ENCODE peak calls at places on chromosomes 11 and 22, in four cellular contexts. B is stomach; R is coronary artery; S is CD8-positive, alpha-beta memory T cell. Q is an unnamed sample.

GRCh38 chr22:47343611-47344010 is 581.2 kb downstream of the TBC1D22A start:
- DNase-seq in B (no peak), S (no peak), R (peak), Q (no peak)

GRCh38 chr11:55942785-55943392 is 6.7 kb upstream of the OR5I1 start:
- DNase-seq in S (no peak), R (no peak), B (no peak), Q (no peak)

GRCh38 chr22:37192741-37193140 is 4.7 kb upstream of the C1QTNF6 start:
- DNase-seq in R (no peak), S (no peak), B (no peak), Q (no peak)

GRCh38 chr22:41603873-41604332 is 14.3 kb upstream of the PMM1 start:
- DNase-seq in S (peak), R (no peak), B (no peak), Q (no peak)

GRCh38 chr11:134932761-134933160 is 520.7 kb upstream of the B3GAT1 start:
- DNase-seq in S (no peak), R (no peak), B (no peak), Q (no peak)

GRCh38 chr11:91871791-91872190 is 352.8 kb upstream of the FAT3 start:
- DNase-seq in R (no peak), S (no peak), B (no peak), Q (peak)

GRCh38 chr11:130358398-130358797 is 43.7 kb upstream of the ZBTB44 start:
- DNase-seq in R (no peak), S (no peak), B (no peak), Q (no peak)

GRCh38 chr11:128904303-128904871 is 13.2 kb downstream of the KCNJ5 start:
- DNase-seq in S (no peak), R (no peak), B (no peak), Q (no peak)

GRCh38 chr11:112392860-112393259 is 132.2 kb upstream of the PLET1 start:
- DNase-seq in R (no peak), B (no peak), S (no peak), Q (no peak)

GRCh38 chr11:2376751-2377451 is at the start of gene CD81:
- DNase-seq in S (peak), R (no peak), B (peak), Q (no peak)

GRCh38 chr22:32355760-32356159 is 1.9 kb upstream of the RFPL3 start:
- DNase-seq in B (no peak), R (no peak), S (no peak), Q (no peak)

GRCh38 chr11:3853935-3854659 is 1.4 kb upstream of the STIM1 start:
- DNase-seq in B (peak), S (peak), R (no peak), Q (no peak)

GRCh38 chr11:60762851-60763691 is 6.4 kb downstream of the MS4A15 start:
- DNase-seq in R (no peak), S (no peak), B (no peak), Q (no peak)

GRCh38 chr11:128409476-128409875 is 177.9 kb downstream of the ETS1 start:
- DNase-seq in R (no peak), S (no peak), B (no peak), Q (peak)

DNA sequence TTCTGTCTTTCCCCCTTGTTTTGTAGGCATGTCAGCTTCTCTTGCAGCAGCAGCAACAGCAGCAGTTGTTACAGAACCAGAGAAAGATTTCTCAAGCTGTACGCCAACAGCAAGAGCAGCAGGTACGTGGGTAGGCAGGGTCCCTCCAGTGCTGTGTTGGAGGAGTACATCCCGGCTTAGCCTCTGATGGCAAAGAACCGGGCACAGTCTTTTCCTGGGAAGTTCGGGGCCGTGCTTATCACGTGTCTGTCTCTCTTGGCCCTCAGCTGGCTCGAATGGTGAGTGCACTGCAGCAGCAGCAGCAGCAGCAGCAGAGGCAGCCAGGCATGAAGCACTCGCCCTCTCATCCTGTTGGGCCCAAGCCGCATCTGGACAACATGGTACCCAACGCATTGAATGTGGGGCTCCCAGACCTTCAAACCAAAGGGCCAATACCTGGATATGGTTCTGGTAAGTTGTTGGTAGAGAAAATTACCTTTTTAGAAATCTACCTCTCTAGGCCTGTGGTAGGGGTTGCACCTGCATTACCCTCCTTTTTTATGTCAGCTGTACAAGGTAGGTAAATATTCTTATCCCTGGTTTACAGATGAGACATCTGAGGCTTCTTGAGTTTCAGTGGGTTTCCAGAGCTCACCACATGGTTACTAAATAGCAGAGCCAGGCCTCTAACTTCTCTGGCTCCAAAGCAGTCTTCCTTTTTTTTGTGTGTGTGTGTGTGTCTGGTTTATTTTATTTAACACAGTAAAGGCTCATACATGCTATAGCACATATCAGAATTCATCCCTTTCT is 45.2 kb upstream of the ADSL start:
- DNase-seq in S (no peak), B (no peak), R (no peak), Q (no peak)
- H3K4me3 ChIP-seq in S (no peak), B (no peak), R (no peak), Q (no peak)

DNA sequence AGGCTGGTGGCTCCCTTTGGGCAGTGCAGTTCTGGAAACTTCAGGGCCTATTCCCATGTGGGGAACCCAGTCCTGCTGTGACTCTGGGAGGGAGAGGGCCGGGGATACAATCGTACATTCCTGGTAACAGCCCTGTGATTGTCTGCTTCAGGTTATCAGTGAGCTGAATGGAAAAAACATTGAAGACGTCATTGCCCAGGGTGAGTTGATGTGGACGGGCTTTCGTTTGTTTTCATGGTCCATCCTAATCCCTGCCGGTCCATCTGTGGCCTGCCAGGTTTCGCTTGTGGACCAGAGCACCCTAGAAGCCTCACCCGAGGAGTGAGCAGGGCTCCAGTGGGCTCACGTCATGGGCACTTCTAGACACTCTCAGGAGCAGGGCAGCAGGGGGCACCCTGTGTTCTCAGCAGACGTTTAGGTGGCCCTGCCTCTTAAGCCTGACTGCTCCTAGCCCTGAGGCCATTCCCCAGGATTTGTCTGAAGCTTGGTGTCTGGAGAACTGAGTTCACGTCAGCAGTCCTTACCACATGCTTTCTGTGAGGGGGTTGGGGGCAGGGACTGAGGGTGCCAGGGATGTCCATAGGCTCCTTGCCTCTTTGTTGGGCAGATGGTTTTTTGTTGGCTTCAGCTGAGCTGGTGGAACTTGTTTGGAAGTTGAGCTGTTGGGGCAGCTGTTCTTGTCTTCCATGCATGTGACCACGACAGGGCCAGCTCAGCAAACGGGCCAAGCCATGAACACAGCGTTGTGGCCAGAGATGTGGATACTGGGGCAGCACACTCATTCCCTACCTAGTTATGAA is 1.9 kb downstream of the RPLP2 start:
- DNase-seq in R (no peak), S (no peak), B (no peak), Q (no peak)
- H3K4me3 ChIP-seq in R (peak), S (no peak), B (peak), Q (peak)

GRCh38 chr11:118622376-118623290 is 15.2 kb downstream of the PHLDB1 start:
- DNase-seq in B (no peak), R (no peak), S (no peak), Q (peak)
- H3K4me3 ChIP-seq in B (no peak), R (peak), S (no peak), Q (peak)

GRCh38 chr11:117045196-117045595 is 53.0 kb downstream of the SIK3 start:
- DNase-seq in R (no peak), B (no peak), S (no peak), Q (peak)
- H3K4me3 ChIP-seq in R (no peak), B (no peak), S (no peak), Q (no peak)

GRCh38 chr11:79208126-79208525 is 232.7 kb downstream of the TENM4 start:
- DNase-seq in B (no peak), S (no peak), R (no peak), Q (no peak)

GRCh38 chr11:79209540-79210266 is 231.1 kb downstream of the TENM4 start:
- DNase-seq in B (no peak), R (no peak), S (no peak), Q (no peak)

GRCh38 chr11:79205786-79206185 is 235.0 kb downstream of the TENM4 start:
- DNase-seq in S (no peak), B (no peak), R (no peak), Q (no peak)

GRCh38 chr11:79201637-79202347 is 239.0 kb downstream of the TENM4 start:
- DNase-seq in R (no peak), B (no peak), S (no peak), Q (no peak)

DNA sequence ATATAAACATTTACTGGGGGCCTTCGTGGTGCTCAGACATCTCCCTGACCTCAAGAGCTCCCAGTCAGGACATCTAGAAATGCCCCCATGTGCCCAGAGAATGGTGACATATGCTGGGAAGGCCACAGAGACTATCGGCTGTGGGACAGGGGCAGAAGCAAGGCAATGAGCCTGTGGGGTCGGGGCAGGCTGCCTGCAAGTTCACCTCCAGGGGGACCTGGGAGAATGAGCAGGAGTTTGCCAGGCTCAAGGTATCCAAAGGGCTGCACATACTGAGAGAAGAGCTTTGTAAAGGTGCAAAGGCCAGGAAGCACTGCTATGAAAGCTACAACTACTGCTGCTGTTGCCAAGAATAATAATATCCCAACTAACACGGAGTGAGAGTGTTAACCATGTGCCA is 233.9 kb downstream of the TENM4 start:
- DNase-seq in S (no peak), R (no peak), B (no peak), Q (no peak)
- H3K4me3 ChIP-seq in S (no peak), R (no peak), B (no peak), Q (no peak)

DNA sequence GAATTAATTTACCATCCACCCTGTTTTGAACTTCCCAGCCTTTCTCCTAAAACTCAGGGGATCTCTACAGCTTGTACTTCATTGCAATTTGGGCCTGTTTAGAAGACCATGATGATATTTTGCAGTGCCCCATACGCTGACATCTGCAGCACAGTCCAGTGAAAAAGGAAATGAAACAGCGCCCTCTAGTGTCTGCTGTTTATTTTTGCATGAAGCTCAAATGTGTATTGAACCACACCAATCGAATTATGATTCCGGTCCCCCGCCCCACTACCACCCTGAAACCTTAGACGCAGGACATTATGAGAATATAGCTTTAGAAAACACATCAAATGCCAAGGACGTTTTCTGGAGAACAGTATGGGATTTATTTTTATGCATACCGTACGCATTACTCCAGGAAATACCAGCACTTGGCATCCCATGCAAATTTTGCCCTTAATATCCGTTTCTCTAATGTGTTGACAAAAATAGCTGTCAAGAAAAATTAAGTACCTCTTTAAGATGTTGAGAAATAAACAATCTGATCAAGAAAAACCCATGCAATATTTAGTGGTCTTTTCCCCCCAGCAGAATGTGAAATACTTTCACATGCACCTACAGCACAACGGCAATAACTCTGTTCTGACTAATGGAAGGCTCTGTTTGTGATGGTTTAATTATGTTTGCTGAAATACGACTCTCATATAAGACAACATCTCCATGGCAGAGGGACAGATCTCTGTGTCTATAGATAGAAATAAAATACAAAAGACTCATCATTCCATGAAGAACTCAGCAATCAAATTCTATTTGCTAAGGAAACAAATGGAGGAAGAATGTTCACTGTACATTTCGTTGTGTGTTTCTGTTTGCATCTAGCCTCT is 93.9 kb downstream of the TECTA start:
- DNase-seq in S (peak), R (no peak), B (peak), Q (peak)
- H3K4me3 ChIP-seq in S (no peak), R (peak), B (no peak), Q (no peak)